ENCODE peak calls at places on chromosomes 6 and 20, in ten cellular contexts. C is CD4-positive, alpha-beta T cell; L is stomach; O is testis; K is GM12865; H is foreskin fibroblast; V is MCF 10A; P is tibial nerve; N is LNCaP clone FGC; U is transverse colon. R is an unnamed sample.

GRCh38 chr6:42877695-42878094 is 1.7 kb upstream of the RPL7L1 start:
- DNase-seq in C (no peak), L (no peak), O (no peak), K (no peak), H (no peak), V (no peak), P (no peak), N (no peak), U (no peak), R (no peak)

GRCh38 chr20:11880694-11881093 is 37.0 kb upstream of the BTBD3 start:
- DNase-seq in C (no peak), L (no peak), O (no peak), K (no peak), H (no peak), V (peak; percentile 69), P (no peak), N (no peak), U (no peak), R (no peak)

GRCh38 chr6:107697682-107698081 is 126.4 kb downstream of the SCML4 start:
- DNase-seq in C (no peak), L (no peak), O (no peak), K (no peak), H (peak; percentile 28), V (peak; percentile 20), P (no peak), N (no peak), U (no peak), R (no peak)

GRCh38 chr20:9200196-9200595 is 131.3 kb downstream of the PLCB4 start:
- DNase-seq in C (no peak), L (no peak), O (no peak), K (no peak), H (peak; percentile 66), V (peak; percentile 72), P (no peak), N (no peak), U (no peak), R (no peak)

GRCh38 chr6:105137388-105137787 is 42.4 kb downstream of the POPDC3 start:
- DNase-seq in C (no peak), L (no peak), O (peak; percentile 33), K (no peak), H (peak; percentile 35), V (no peak), P (peak; percentile 13), N (no peak), U (no peak), R (peak; percentile 30)

GRCh38 chr20:21609221-21609620 is 95.4 kb upstream of the NKX2-2 start:
- DNase-seq in C (no peak), L (no peak), O (no peak), K (no peak), H (no peak), V (peak; percentile 27), P (no peak), N (no peak), U (no peak), R (no peak)

GRCh38 chr20:43055181-43055884 is 134.4 kb downstream of the PTPRT start:
- DNase-seq in C (no peak), L (no peak), O (no peak), K (no peak), H (no peak), V (no peak), P (no peak), N (no peak), U (no peak), R (no peak)

GRCh38 chr6:75176076-75176582 is 29.7 kb downstream of the COL12A1 start:
- DNase-seq in C (no peak), L (no peak), O (no peak), K (no peak), H (no peak), V (no peak), P (no peak), N (no peak), U (no peak), R (no peak)

GRCh38 chr20:62427172-62428007 is at the start of gene RBBP8NL:
- DNase-seq in C (no peak), L (peak; percentile 97), O (no peak), K (no peak), H (no peak), V (no peak), P (no peak), N (peak; percentile 97), U (peak; percentile 92), R (no peak)

GRCh38 chr6:110360671-110361070 is 2.5 kb upstream of the METTL24 start:
- DNase-seq in C (no peak), L (no peak), O (no peak), K (no peak), H (no peak), V (no peak), P (no peak), N (no peak), U (no peak), R (no peak)

GRCh38 chr6:19210849-19211590 is 626.1 kb upstream of the ID4 start:
- DNase-seq in C (no peak), L (no peak), O (peak; percentile 46), K (peak; percentile 6), H (no peak), V (peak; percentile 24), P (no peak), N (no peak), U (no peak), R (peak; percentile 59)

GRCh38 chr6:76003686-76004085 is 68.8 kb downstream of the IMPG1 start:
- DNase-seq in C (no peak), L (no peak), O (no peak), K (no peak), H (no peak), V (no peak), P (no peak), N (no peak), U (no peak), R (no peak)

GRCh38 chr6:130946076-130946475 is 117.0 kb downstream of the EPB41L2 start:
- DNase-seq in C (no peak), L (no peak), O (no peak), K (no peak), H (peak; percentile 53), V (peak; percentile 43), P (no peak), N (no peak), U (no peak), R (no peak)

GRCh38 chr20:20492521-20493334 is 124.8 kb downstream of the INSM1 start:
- DNase-seq in C (no peak), L (peak; percentile 42), O (no peak), K (no peak), H (no peak), V (no peak), P (no peak), N (no peak), U (no peak), R (peak; percentile 17)

GRCh38 chr6:101391772-101392560 is 1.5 kb upstream of the GRIK2 start:
- DNase-seq in C (no peak), L (no peak), O (no peak), K (no peak), H (peak; percentile 49), V (peak; percentile 26), P (peak; percentile 18), N (no peak), U (no peak), R (peak; percentile 46)

GRCh38 chr20:38536310-38536709 is 44.7 kb upstream of the ADIG start:
- DNase-seq in C (no peak), L (no peak), O (no peak), K (no peak), H (peak; percentile 63), V (peak; percentile 9), P (no peak), N (no peak), U (no peak), R (no peak)

GRCh38 chr6:166627875-166628849 is 1.1 kb upstream of the RPS6KA2 start:
- DNase-seq in C (peak; percentile 54), L (peak; percentile 76), O (peak; percentile 39), K (peak; percentile 57), H (peak; percentile 77), V (peak; percentile 27), P (peak; percentile 43), N (no peak), U (peak; percentile 69), R (peak; percentile 71)

DNA sequence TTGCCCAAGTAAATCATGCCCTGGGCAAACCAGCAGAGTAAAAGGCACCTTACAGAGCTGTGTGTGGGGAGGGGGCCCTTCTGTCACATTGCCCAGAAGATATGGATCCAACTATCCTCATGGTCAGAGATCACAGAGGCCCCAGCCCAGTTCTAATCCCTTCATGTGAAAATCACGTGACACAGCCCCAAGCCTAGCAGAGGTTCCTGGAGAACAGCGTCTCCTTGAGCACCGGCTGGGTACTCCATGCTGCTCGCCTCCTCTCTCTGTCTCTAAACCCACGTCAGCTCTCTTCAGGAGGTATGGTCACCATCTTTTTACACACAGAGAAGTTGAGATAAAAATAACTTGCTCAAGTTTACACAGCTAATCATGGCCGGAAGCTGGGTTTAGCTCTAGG is 230.2 kb downstream of the ANKRD60 start:
- DNase-seq in C (no peak), L (no peak), O (no peak), K (no peak), H (no peak), V (no peak), P (no peak), N (no peak), U (no peak), R (no peak)
- TF ChIP-seq CTCF in C (no peak), L (no peak), O (no peak), K (no peak), H (no peak), V (no peak), P (no peak), N (no peak), U (no peak), R (no peak)

DNA sequence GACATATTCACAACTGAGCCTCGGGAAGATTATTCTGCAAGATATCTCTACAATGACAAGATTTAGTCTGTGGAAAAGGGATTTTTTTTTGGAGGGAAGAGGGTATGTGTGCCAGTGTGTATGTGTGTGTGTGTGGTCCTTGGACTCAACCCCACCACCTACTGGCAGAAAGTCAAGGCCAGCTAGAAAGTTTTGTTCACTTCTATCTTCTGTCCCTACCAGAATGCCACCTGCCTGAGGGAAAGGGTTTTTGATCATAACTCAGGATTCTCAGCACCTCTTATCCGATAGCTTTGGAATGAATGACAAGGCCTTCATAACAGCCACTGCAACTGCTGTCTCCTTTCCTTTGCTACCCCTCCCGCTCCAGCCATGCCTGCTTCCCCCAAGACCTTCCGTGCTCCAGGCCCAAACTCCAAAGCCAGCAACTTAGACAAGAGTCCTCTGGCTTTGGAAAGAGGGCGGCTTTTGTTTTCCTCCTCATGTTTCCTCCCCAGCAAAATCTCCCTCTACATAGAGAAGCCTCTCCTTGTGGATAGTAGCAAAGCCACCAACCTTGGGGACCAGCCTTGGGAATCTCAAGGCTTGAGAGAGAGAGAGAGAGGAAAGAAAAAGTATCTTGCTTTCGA is 18.6 kb downstream of the BTN3A1 start:
- DNase-seq in C (no peak), L (no peak), O (peak; percentile 38), K (peak; percentile 64), H (peak; percentile 61), V (peak; percentile 43), P (no peak), N (no peak), U (peak; percentile 25), R (peak; percentile 27)
- TF ChIP-seq CTCF in C (peak; percentile 54), L (no peak), O (peak; percentile 29), K (peak; percentile 56), H (peak; percentile 35), V (peak; percentile 29), P (no peak), N (no peak), U (peak; percentile 11), R (peak; percentile 42)

GRCh38 chr6:37699138-37699766 is 1.6 kb upstream of the MDGA1 start:
- DNase-seq in C (peak; percentile 81), L (peak; percentile 64), O (peak; percentile 28), K (no peak), H (no peak), V (no peak), P (no peak), N (no peak), U (peak; percentile 63), R (no peak)
- TF ChIP-seq CTCF in C (no peak), L (no peak), O (no peak), K (no peak), H (no peak), V (no peak), P (no peak), N (peak; percentile 21), U (no peak), R (no peak)

GRCh38 chr6:16129623-16130243 is 847 bp downstream of the MYLIP start:
- DNase-seq in C (no peak), L (peak; percentile 52), O (peak; percentile 36), K (peak; percentile 46), H (peak; percentile 48), V (peak; percentile 21), P (no peak), N (no peak), U (peak; percentile 41), R (no peak)
- TF ChIP-seq CTCF in C (no peak), L (no peak), O (no peak), K (no peak), H (no peak), V (no peak), P (no peak), N (no peak), U (no peak), R (no peak)

R was measured in nephron progenitor cell.